ENCODE peak calls at places on chromosomes 6 and 20, in eight cellular contexts. G is fibroblast of lung; O is CD8-positive, alpha-beta memory T cell; R is psoas muscle; U is sigmoid colon; E is RWPE2; S is uterus; M is prostate gland. L is an unnamed sample. For H3K9me3, the result is how much of the 10 kb centered on the place peaks cover.

GRCh38 chr6:109441069-109441816 is 719 bp downstream of the SMPD2 start:
- DNase-seq in G (peak), O (peak), R (peak), U (peak), E (no peak), S (peak), M (peak), L (no peak)

GRCh38 chr6:41551086-41551702 is 5.0 kb downstream of the FOXP4 start:
- DNase-seq in G (no peak), O (no peak), R (no peak), U (no peak), E (no peak), S (no peak), M (no peak), L (no peak)

GRCh38 chr20:49916146-49917002 is 1.0 kb upstream of the SPATA2 start:
- DNase-seq in G (peak), O (no peak), R (no peak), U (peak), E (no peak), S (no peak), M (peak), L (peak)

GRCh38 chr6:113825776-113826175 is 31.4 kb upstream of the MARCKS start:
- DNase-seq in G (peak), O (no peak), R (peak), U (peak), E (no peak), S (peak), M (peak), L (peak)

GRCh38 chr20:667351-668034 is 8.1 kb downstream of the SCRT2 start:
- DNase-seq in G (peak), O (no peak), R (peak), U (no peak), E (no peak), S (no peak), M (no peak), L (peak)

GRCh38 chr20:14189794-14190402 is 147.5 kb downstream of the FLRT3 start:
- DNase-seq in G (peak), O (no peak), R (no peak), U (no peak), E (no peak), S (no peak), M (peak), L (no peak)

GRCh38 chr6:56073761-56074160 is 173.6 kb downstream of the COL21A1 start:
- DNase-seq in G (no peak), O (no peak), R (no peak), U (no peak), E (no peak), S (no peak), M (no peak), L (no peak)

GRCh38 chr6:75493400-75494064 is at the start of gene FILIP1:
- DNase-seq in G (no peak), O (no peak), R (peak), U (peak), E (no peak), S (peak), M (no peak), L (no peak)

GRCh38 chr6:13873288-13874190 is 51.2 kb upstream of the RNF182 start:
- DNase-seq in G (no peak), O (peak), R (peak), U (peak), E (peak), S (peak), M (peak), L (peak)

GRCh38 chr6:21800948-21801438 is 207.4 kb downstream of the SOX4 start:
- DNase-seq in G (peak), O (no peak), R (no peak), U (no peak), E (no peak), S (no peak), M (no peak), L (peak)

GRCh38 chr6:121335111-121336008 is 1.1 kb upstream of the TBC1D32 start:
- DNase-seq in G (peak), O (no peak), R (no peak), U (no peak), E (no peak), S (no peak), M (no peak), L (no peak)

GRCh38 chr20:24546232-24546892 is 76.9 kb downstream of the SYNDIG1 start:
- DNase-seq in G (no peak), O (no peak), R (no peak), U (no peak), E (no peak), S (no peak), M (no peak), L (no peak)

GRCh38 chr20:35021063-35021462 is 65.4 kb downstream of the MYH7B start:
- DNase-seq in G (peak), O (no peak), R (no peak), U (no peak), E (peak), S (no peak), M (no peak), L (no peak)

GRCh38 chr6:77633471-77633870 is 19.4 kb upstream of the MEI4 start:
- DNase-seq in G (peak), O (no peak), R (no peak), U (no peak), E (no peak), S (no peak), M (no peak), L (no peak)

GRCh38 chr6:169990095-169991030 is 238.9 kb downstream of the ERMARD start:
- DNase-seq in G (no peak), O (peak), R (no peak), U (peak), E (no peak), S (peak), M (no peak), L (no peak)

GRCh38 chr6:37101991-37102298 is 68.0 kb upstream of the PIM1 start:
- DNase-seq in G (no peak), O (no peak), R (no peak), U (no peak), E (no peak), S (no peak), M (no peak), L (no peak)
- H3K4me3 ChIP-seq in G (peak), O (peak), R (peak), U (peak), E (no peak), S (peak), M (no peak), L (no peak)

DNA sequence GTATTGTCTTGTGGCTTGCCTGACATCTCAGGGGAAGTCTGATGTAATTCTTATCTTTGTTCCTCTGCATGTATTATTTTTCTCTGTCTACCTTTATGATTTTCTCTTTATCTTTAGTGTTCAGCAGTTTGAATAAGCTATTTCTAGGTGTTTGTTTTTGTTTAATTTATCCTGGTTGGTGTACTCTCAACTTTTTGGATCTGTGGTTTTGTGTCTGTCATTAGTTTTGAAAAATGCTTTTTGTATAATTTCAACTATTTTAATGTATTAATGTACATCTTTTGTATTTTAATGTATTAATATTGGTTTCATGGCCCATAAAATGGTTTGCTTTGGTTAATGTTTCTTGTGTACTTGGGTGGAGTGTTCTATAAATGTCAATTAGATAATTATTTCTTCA is 15.9 kb upstream of the APCDD1L start:
- DNase-seq in G (no peak), O (no peak), R (no peak), U (no peak), E (no peak), S (no peak), M (no peak), L (no peak)
- H3K9me3 ChIP-seq in G (under half), O (under half), R (under half), U (under half), E (under half), S (under half), M (under half), L (under half)

GRCh38 chr6:128478230-128479047 is 42.0 kb downstream of the PTPRK start:
- DNase-seq in G (no peak), O (peak), R (no peak), U (no peak), E (no peak), S (no peak), M (no peak), L (no peak)
- H3K4me3 ChIP-seq in G (peak), O (peak), R (peak), U (peak), E (no peak), S (peak), M (no peak), L (no peak)

DNA sequence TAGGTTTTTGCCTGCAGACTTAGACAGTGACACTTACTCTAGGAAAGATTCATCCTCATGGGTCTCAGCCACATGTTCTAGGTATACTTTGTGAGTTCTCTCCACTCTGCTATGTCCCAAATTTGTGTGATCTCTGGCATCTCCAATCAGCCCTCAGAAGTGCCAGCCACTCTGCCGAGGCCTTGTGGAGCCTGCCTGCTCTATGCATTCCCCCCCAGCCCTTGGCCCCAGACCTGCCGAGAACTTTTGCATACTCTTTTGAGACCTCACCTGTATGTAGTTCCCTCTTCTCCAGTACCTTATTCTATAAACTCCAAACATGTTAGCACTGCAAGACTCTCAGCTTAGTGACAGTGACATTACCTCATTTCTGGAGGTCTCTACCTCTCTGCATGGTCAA is 2170.5 kb upstream of the DEFB115 start:
- DNase-seq in G (no peak), O (no peak), R (no peak), U (no peak), E (no peak), S (no peak), M (no peak), L (no peak)
- H3K9me3 ChIP-seq in G (under half), O (under half), R (under half), U (under half), E (under half), S (under half), M (under half), L (under half)

L was measured in MG63.